ENCODE peak calls at places on chromosomes 13 and 19, in seven cellular contexts. Z, S, G, P, A, I and L are unnamed samples.
A peak's percentile ranks its signal among the peaks of the same experiment; 100 is the strongest.

GRCh38 chr19:8445488-8446001 is 770 bp downstream of the HNRNPM start:
- DNase-seq in S (peak; percentile 43), A (peak; percentile 65), P (peak; percentile 67), G (peak; percentile 79), I (peak; percentile 25), Z (peak; percentile 63), L (no peak)

GRCh38 chr13:53775807-53776206 is 747.2 kb downstream of the OLFM4 start:
- DNase-seq in Z (no peak), P (no peak), S (no peak), A (no peak), G (no peak), I (no peak), L (no peak)

GRCh38 chr13:51262501-51263211 is 40.5 kb downstream of the FAM124A start:
- DNase-seq in A (peak; percentile 22), I (no peak), P (no peak), Z (no peak), S (no peak), G (no peak), L (no peak)

GRCh38 chr13:79228972-79229371 is 177.1 kb downstream of the RBM26 start:
- DNase-seq in G (no peak), S (no peak), Z (no peak), P (no peak), I (no peak), A (no peak), L (no peak)

GRCh38 chr19:11446652-11447301 is 11.3 kb downstream of the PRKCSH start:
- DNase-seq in P (peak; percentile 91), S (no peak), Z (peak; percentile 63), A (peak; percentile 79), G (no peak), I (peak; percentile 52), L (no peak)

GRCh38 chr13:80059789-80060188 is 281.1 kb downstream of the SPRY2 start:
- DNase-seq in I (no peak), S (no peak), G (no peak), Z (no peak), P (no peak), A (no peak), L (no peak)

GRCh38 chr19:41411682-41412265 is 14.2 kb downstream of the BCKDHA start:
- DNase-seq in P (no peak), G (no peak), I (no peak), A (no peak), Z (no peak), S (no peak), L (no peak)

GRCh38 chr19:9940778-9941177 is 4.5 kb upstream of the OLFM2 start:
- DNase-seq in Z (no peak), S (peak; percentile 28), G (no peak), I (no peak), A (no peak), P (no peak), L (no peak)

GRCh38 chr13:70189981-70190380 is 81.7 kb upstream of the KLHL1 start:
- DNase-seq in A (no peak), G (no peak), P (no peak), S (no peak), I (no peak), Z (no peak), L (no peak)

GRCh38 chr19:10074153-10074552 is 12.0 kb upstream of the SHFL start:
- DNase-seq in A (peak; percentile 38), G (no peak), S (no peak), I (no peak), Z (peak; percentile 66), P (no peak), L (peak; percentile 55)

GRCh38 chr19:56126983-56127780 is 6.1 kb upstream of the ZNF787 start:
- DNase-seq in P (peak; percentile 61), G (no peak), A (no peak), I (no peak), Z (no peak), S (no peak), L (no peak)

GRCh38 chr19:9914001-9914314 is 22.4 kb downstream of the OLFM2 start:
- DNase-seq in A (no peak), P (peak; percentile 78), S (no peak), G (no peak), Z (no peak), I (no peak), L (no peak)

GRCh38 chr19:54937926-54938325 is 9.4 kb downstream of the NLRP7 start:
- DNase-seq in A (no peak), S (no peak), P (no peak), G (no peak), I (no peak), Z (no peak), L (no peak)

GRCh38 chr13:101965096-101965495 is 436.8 kb downstream of the FGF14 start:
- DNase-seq in Z (no peak), I (no peak), P (no peak), A (no peak), G (no peak), S (no peak), L (no peak)

GRCh38 chr19:42762782-42763181 is 2.7 kb downstream of the PSG8 start:
- DNase-seq in I (no peak), P (no peak), S (peak; percentile 24), A (no peak), G (no peak), Z (no peak), L (no peak)

GRCh38 chr19:58181902-58182576 is 822 bp upstream of the ZNF274 start:
- DNase-seq in I (peak; percentile 17), Z (peak; percentile 77), S (no peak), G (peak; percentile 72), A (peak; percentile 72), P (peak; percentile 86), L (peak; percentile 56)

GRCh38 chr13:105940882-105941281 is 594.6 kb downstream of the EFNB2 start:
- DNase-seq in Z (no peak), P (no peak), G (no peak), S (no peak), I (no peak), A (no peak), L (no peak)

GRCh38 chr19:2488942-2489731 is 13.2 kb downstream of the GADD45B start:
- DNase-seq in P (peak; percentile 87), I (no peak), S (peak; percentile 40), A (no peak), G (peak; percentile 73), Z (no peak), L (no peak)

GRCh38 chr19:54162241-54162805 is 2.8 kb upstream of the LENG1 start:
- DNase-seq in S (peak; percentile 54), I (peak; percentile 64), G (peak; percentile 87), P (peak; percentile 96), Z (peak; percentile 73), A (no peak), L (peak; percentile 74)

GRCh38 chr13:108915095-108915633 is 285.8 kb downstream of the MYO16 start:
- DNase-seq in A (no peak), I (no peak), P (no peak), G (no peak), Z (no peak), S (peak; percentile 35), L (peak; percentile 28)

GRCh38 chr13:45851171-45851889 is at the start of gene SIAH3:
- DNase-seq in P (peak; percentile 74), G (no peak), A (peak; percentile 53), Z (no peak), I (no peak), S (peak; percentile 40), L (no peak)

GRCh38 chr13:102877285-102877684 is 31.5 kb downstream of the ERCC5 start:
- DNase-seq in Z (no peak), G (no peak), I (no peak), S (peak; percentile 75), A (no peak), P (no peak), L (no peak)

GRCh38 chr13:60990032-60990733 is 425.5 kb downstream of the PCDH20 start:
- DNase-seq in S (no peak), I (no peak), P (peak; percentile 63), G (no peak), A (peak; percentile 8), Z (no peak), L (peak; percentile 0)

GRCh38 chr13:73248711-73249580 is 190.1 kb downstream of the KLF5 start:
- DNase-seq in S (peak; percentile 39), I (no peak), Z (no peak), G (no peak), P (peak; percentile 66), A (no peak), L (no peak)

GRCh38 chr13:114173261-114173660 is 5.8 kb upstream of the CFAP97D2 start:
- DNase-seq in S (no peak), Z (no peak), G (no peak), P (no peak), I (no peak), A (no peak), L (no peak)

GRCh38 chr19:6613711-6614110 is 22.8 kb upstream of the CD70 start:
- DNase-seq in P (no peak), I (no peak), Z (no peak), G (no peak), S (peak; percentile 85), A (no peak), L (peak; percentile 51)

GRCh38 chr19:17475541-17476115 is 5.3 kb downstream of the SLC27A1 start:
- DNase-seq in A (no peak), G (peak; percentile 67), S (peak; percentile 75), P (no peak), Z (no peak), I (no peak), L (no peak)

GRCh38 chr19:15463865-15464371 is 426 bp downstream of the RASAL3 start:
- DNase-seq in A (no peak), G (no peak), Z (peak; percentile 86), S (no peak), I (peak; percentile 52), P (peak; percentile 70), L (peak; percentile 92)
- H3K4me3 ChIP-seq in A (no peak overlapping the region), G (peak overlapping the region; percentile 43), Z (peak overlapping the region; percentile 98), S (no peak overlapping the region), I (peak overlapping the region; percentile 85), P (no peak overlapping the region), L (peak overlapping the region; percentile 96)

GRCh38 chr19:13120817-13121216 is 2.8 kb downstream of the NACC1 start:
- DNase-seq in P (peak; percentile 62), Z (no peak), G (no peak), I (no peak), S (peak; percentile 75), A (no peak), L (no peak)
- H3K36me3 ChIP-seq in P (peaks cover 43% of the 10 kb centered on the region), Z (no peaks in the 10 kb centered on the region), G (no peaks in the 10 kb centered on the region), I (no peaks in the 10 kb centered on the region), S (peaks cover 4% of the 10 kb centered on the region), A (peaks cover 43% of the 10 kb centered on the region), L (peaks cover 7% of the 10 kb centered on the region)

GRCh38 chr19:40192758-40193586 is 1.7 kb downstream of the MAP3K10 start:
- DNase-seq in P (peak; percentile 57), S (no peak), I (no peak), A (no peak), G (no peak), Z (no peak), L (no peak)

GRCh38 chr19:40193587-40193849 is 2.3 kb downstream of the MAP3K10 start:
- DNase-seq in G (no peak), S (peak; percentile 58), P (no peak), A (no peak), I (no peak), Z (no peak), L (no peak)

GRCh38 chr19:40190891-40191835 is at the start of gene MAP3K10:
- DNase-seq in I (peak; percentile 70), G (no peak), A (peak; percentile 69), S (peak; percentile 67), Z (peak; percentile 85), P (peak; percentile 83), L (peak; percentile 69)

GRCh38 chr19:40191836-40192646 is 815 bp downstream of the MAP3K10 start:
- DNase-seq in I (no peak), G (no peak), S (peak; percentile 25), P (peak; percentile 91), A (peak; percentile 76), Z (peak; percentile 53), L (peak; percentile 22)
- H3K4me3 ChIP-seq in I (peak overlapping the region; percentile 27), G (peak overlapping the region; percentile 95), S (peak overlapping the region; percentile 33), P (peak overlapping the region; percentile 64), A (peak overlapping the region; percentile 50), Z (peak overlapping the region; percentile 6), L (no peak overlapping the region)

GRCh38 chr19:35023428-35023827 is 6.8 kb upstream of the SCN1B start:
- DNase-seq in P (no peak), S (no peak), A (no peak), I (no peak), Z (no peak), G (no peak), L (no peak)
- H3K36me3 ChIP-seq in P (peaks cover 83% of the 10 kb centered on the region), S (peaks cover 27% of the 10 kb centered on the region), A (peaks cover 89% of the 10 kb centered on the region), I (peaks cover 47% of the 10 kb centered on the region), Z (peaks cover 50% of the 10 kb centered on the region), G (peaks cover 14% of the 10 kb centered on the region), L (peaks cover 75% of the 10 kb centered on the region)